ENCODE peak calls at places on chromosomes 3 and 15, in six cellular contexts. B is stimulated activated CD8-positive, alpha-beta memory T cell treated with anti-CD3 and anti-CD28 coated beads, Interleukin-15, amount 100 ng/mL, for 1 hour; Y is IMR-90; S is foreskin fibroblast; T is CD4-positive, alpha-beta T cell; R is HT1080. G is an unnamed sample.
A peak's percentile ranks its signal among the peaks of the same experiment; 100 is the strongest.

GRCh38 chr3:194089357-194090177 is 46.4 kb upstream of the HES1 start:
- DNase-seq in T (no peak), Y (peak; percentile 97), R (peak; percentile 100), S (peak; percentile 40), B (no peak), G (peak; percentile 100)

GRCh38 chr15:52518487-52518886 is 10.2 kb downstream of the MYO5A start:
- DNase-seq in S (no peak), T (no peak), Y (peak; percentile 63), R (no peak), B (no peak), G (peak; percentile 40)

GRCh38 chr3:159766563-159767185 is 222.0 kb upstream of the IL12A start:
- DNase-seq in B (no peak), R (peak; percentile 67), S (peak; percentile 72), T (no peak), Y (peak; percentile 63), G (peak; percentile 55)

GRCh38 chr15:46315540-46315939 is 680.7 kb downstream of the SQOR start:
- DNase-seq in Y (no peak), B (no peak), R (no peak), T (no peak), S (no peak), G (no peak)

GRCh38 chr15:75673426-75674247 is 25.9 kb downstream of the SNX33 start:
- DNase-seq in B (no peak), S (peak; percentile 92), R (no peak), T (no peak), Y (peak; percentile 70), G (peak; percentile 69)

GRCh38 chr3:57963811-57964346 is 44.3 kb upstream of the FLNB start:
- DNase-seq in S (no peak), R (no peak), T (no peak), B (no peak), Y (no peak), G (no peak)

GRCh38 chr3:194447161-194447560 is 39.6 kb downstream of the ATP13A3 start:
- DNase-seq in R (no peak), S (no peak), B (no peak), T (no peak), Y (no peak), G (no peak)

GRCh38 chr3:151203053-151203420 is at the start of gene GPR171:
- DNase-seq in R (no peak), B (peak; percentile 46), T (peak; percentile 58), Y (no peak), S (no peak), G (no peak)

GRCh38 chr3:59549972-59550371 is 500.1 kb upstream of the CFAP20DC start:
- DNase-seq in S (no peak), B (no peak), R (no peak), Y (no peak), T (no peak), G (no peak)

GRCh38 chr15:67092726-67093125 is 27.3 kb downstream of the SMAD3 start:
- DNase-seq in S (no peak), R (no peak), B (no peak), Y (no peak), T (no peak), G (no peak)

GRCh38 chr3:14879161-14879888 is 60.6 kb downstream of the FGD5 start:
- DNase-seq in R (no peak), T (peak; percentile 21), B (no peak), Y (no peak), S (no peak), G (no peak)

GRCh38 chr3:45790611-45791010 is 5.7 kb downstream of the SLC6A20 start:
- DNase-seq in Y (no peak), T (no peak), B (no peak), S (no peak), R (no peak), G (no peak)

GRCh38 chr3:138849541-138849940 is 14.8 kb upstream of the PIK3CB start:
- DNase-seq in Y (no peak), S (no peak), R (no peak), B (no peak), T (no peak), G (no peak)

GRCh38 chr3:170323371-170323770 is 34.1 kb upstream of the SKIL start:
- DNase-seq in R (no peak), T (no peak), B (no peak), S (no peak), Y (no peak), G (peak; percentile 74)

GRCh38 chr3:55634345-55634744 is 147.2 kb upstream of the WNT5A start:
- DNase-seq in R (no peak), S (no peak), Y (peak; percentile 27), B (no peak), T (no peak), G (no peak)

GRCh38 chr15:85329561-85330421 is 50.6 kb upstream of the AKAP13 start:
- DNase-seq in Y (peak; percentile 78), S (peak; percentile 92), T (no peak), B (no peak), R (peak; percentile 48), G (peak; percentile 51)

GRCh38 chr3:19029837-19030835 is 118.2 kb upstream of the KCNH8 start:
- DNase-seq in T (no peak), Y (no peak), S (no peak), B (no peak), R (peak; percentile 8), G (no peak)

GRCh38 chr3:194598771-194599557 is 34.3 kb downstream of the TMEM44 start:
- DNase-seq in T (no peak), R (peak; percentile 99), S (no peak), Y (peak; percentile 88), B (no peak), G (peak; percentile 100)

GRCh38 chr15:66294157-66294931 is 976 bp downstream of the DIS3L start:
- DNase-seq in R (peak; percentile 81), B (no peak), S (peak; percentile 80), Y (peak; percentile 66), T (no peak), G (peak; percentile 80)

GRCh38 chr3:86995537-86995936 is 4.6 kb upstream of the VGLL3 start:
- DNase-seq in R (peak; percentile 53), B (no peak), S (peak; percentile 83), T (no peak), Y (peak; percentile 89), G (peak; percentile 90)

GRCh38 chr3:197558000-197558399 is 2.2 kb upstream of the BDH1 start:
- DNase-seq in B (no peak), S (no peak), R (no peak), T (no peak), Y (no peak), G (no peak)

GRCh38 chr3:55571216-55571813 is 84.2 kb upstream of the WNT5A start:
- DNase-seq in B (no peak), S (no peak), R (peak; percentile 25), T (no peak), Y (no peak), G (peak; percentile 71)

GRCh38 chr15:61195116-61196002 is 33.7 kb downstream of the RORA start:
- DNase-seq in S (peak; percentile 52), R (peak; percentile 54), Y (peak; percentile 43), B (no peak), T (no peak), G (peak; percentile 65)

GRCh38 chr15:96046620-96047240 is 283.8 kb upstream of the NR2F2 start:
- DNase-seq in R (no peak), Y (no peak), T (no peak), B (no peak), S (peak; percentile 93), G (peak; percentile 69)

GRCh38 chr3:50050361-50050760 is 38.4 kb upstream of the RBM5 start:
- DNase-seq in S (peak; percentile 83), Y (peak; percentile 83), T (no peak), B (no peak), R (peak; percentile 51), G (peak; percentile 87)

GRCh38 chr3:61624300-61624699 is 62.9 kb downstream of the PTPRG start:
- DNase-seq in Y (no peak), S (no peak), B (no peak), T (no peak), R (no peak), G (no peak)

GRCh38 chr3:129502641-129503386 is 25.6 kb upstream of the RHO start:
- DNase-seq in S (no peak), Y (no peak), R (no peak), T (no peak), B (no peak), G (no peak)

GRCh38 chr15:34055868-34056595 is 17.0 kb upstream of the AVEN start:
- DNase-seq in B (no peak), T (no peak), R (peak; percentile 64), S (peak; percentile 60), Y (peak; percentile 85), G (peak; percentile 95)

GRCh38 chr3:107523361-107524213 is 825 bp downstream of the BBX start:
- DNase-seq in B (no peak), R (peak; percentile 52), T (peak; percentile 54), S (peak; percentile 72), Y (peak; percentile 33), G (peak; percentile 71)

GRCh38 chr3:194322701-194323174 is 28.4 kb downstream of the CPN2 start:
- DNase-seq in T (no peak), R (peak; percentile 96), Y (peak; percentile 55), S (peak; percentile 61), B (no peak), G (peak; percentile 85)

GRCh38 chr15:92157666-92158298 is 235.9 kb upstream of the ST8SIA2 start:
- DNase-seq in Y (no peak), S (no peak), T (no peak), B (no peak), R (no peak), G (no peak)

GRCh38 chr3:31137718-31138465 is 243.4 kb upstream of the GADL1 start:
- DNase-seq in S (no peak), B (no peak), T (no peak), R (no peak), Y (no peak), G (no peak)

GRCh38 chr15:78440375-78441373 is 2.7 kb downstream of the IREB2 start:
- DNase-seq in T (no peak), B (no peak), R (no peak), S (no peak), Y (no peak), G (no peak)

GRCh38 chr15:65952425-65953053 is 83.2 kb downstream of the RAB11A start:
- DNase-seq in R (peak; percentile 41), T (no peak), Y (peak; percentile 65), B (no peak), S (peak; percentile 74), G (peak; percentile 70)

GRCh38 chr15:41001524-41001923 is 48.3 kb downstream of the CHAC1 start:
- DNase-seq in Y (no peak), T (no peak), R (no peak), B (no peak), S (no peak), G (no peak)

GRCh38 chr3:55692958-55693558 is 206.0 kb upstream of the WNT5A start:
- DNase-seq in B (no peak), R (no peak), Y (peak; percentile 81), T (no peak), S (peak; percentile 49), G (peak; percentile 30)

GRCh38 chr3:48247401-48247807 is 6.5 kb downstream of the ZNF589 start:
- DNase-seq in S (peak; percentile 67), R (peak; percentile 90), B (no peak), T (no peak), Y (no peak), G (no peak)

GRCh38 chr3:107382626-107383025 is 5.4 kb downstream of the CCDC54 start:
- DNase-seq in Y (no peak), B (no peak), S (no peak), R (no peak), T (no peak), G (no peak)